ENCODE peak calls at places on chromosomes 1 and 21, in four cellular contexts. One of them, this sample, is unnamed.

GRCh38 chr1:31655104-31655503 is 10.4 kb upstream of the PEF1 start:
- DNase-seq in left lung: no peak
- DNase-seq in heart left ventricle: peak; percentile 49
- DNase-seq in BE2C: no peak
- DNase-seq in this sample: no peak

GRCh38 chr1:7198664-7199063 is 413.4 kb downstream of the CAMTA1 start:
- DNase-seq in heart left ventricle: no peak
- DNase-seq in BE2C: no peak
- DNase-seq in left lung: no peak
- DNase-seq in this sample: no peak

GRCh38 chr1:208045410-208046252 is 134.7 kb upstream of the CD34 start:
- DNase-seq in left lung: no peak
- DNase-seq in heart left ventricle: no peak
- DNase-seq in BE2C: no peak
- DNase-seq in this sample: no peak

GRCh38 chr1:47230692-47231313 is 1.2 kb downstream of the TAL1 start:
- DNase-seq in heart left ventricle: peak; percentile 63
- DNase-seq in left lung: no peak
- DNase-seq in BE2C: no peak
- DNase-seq in this sample: no peak

GRCh38 chr1:207040181-207040533 is 7.6 kb upstream of the C1orf116 start:
- DNase-seq in BE2C: no peak
- DNase-seq in left lung: no peak
- DNase-seq in heart left ventricle: no peak
- DNase-seq in this sample: no peak

GRCh38 chr1:179883739-179884138 is 1.7 kb downstream of the TOR1AIP1 start:
- DNase-seq in heart left ventricle: no peak
- DNase-seq in left lung: no peak
- DNase-seq in BE2C: no peak
- DNase-seq in this sample: no peak

GRCh38 chr1:68359045-68359444 is 90.7 kb downstream of the RPE65 start:
- DNase-seq in BE2C: no peak
- DNase-seq in left lung: no peak
- DNase-seq in heart left ventricle: no peak
- DNase-seq in this sample: no peak

GRCh38 chr1:9770276-9770675 is 53.5 kb downstream of the CLSTN1 start:
- DNase-seq in left lung: no peak
- DNase-seq in BE2C: no peak
- DNase-seq in heart left ventricle: no peak
- DNase-seq in this sample: no peak

GRCh38 chr1:221839794-221840395 is 98.0 kb upstream of the DUSP10 start:
- DNase-seq in BE2C: peak; percentile 74
- DNase-seq in heart left ventricle: no peak
- DNase-seq in left lung: peak; percentile 44
- DNase-seq in this sample: no peak

GRCh38 chr1:153658400-153659174 is at the start of gene SNAPIN:
- DNase-seq in BE2C: peak; percentile 94
- DNase-seq in heart left ventricle: peak; percentile 95
- DNase-seq in left lung: peak; percentile 91
- DNase-seq in this sample: peak; percentile 95

GRCh38 chr21:26846036-26846931 is 1.1 kb upstream of the ADAMTS1 start:
- DNase-seq in heart left ventricle: peak; percentile 92
- DNase-seq in left lung: peak; percentile 79
- DNase-seq in BE2C: peak; percentile 76
- DNase-seq in this sample: peak; percentile 78

GRCh38 chr1:108598340-108598739 is 38.4 kb downstream of the EEIG2 start:
- DNase-seq in left lung: no peak
- DNase-seq in heart left ventricle: no peak
- DNase-seq in BE2C: no peak
- DNase-seq in this sample: no peak

GRCh38 chr1:228986093-228986904 is 251.0 kb downstream of the RHOU start:
- DNase-seq in heart left ventricle: peak; percentile 68
- DNase-seq in BE2C: peak; percentile 50
- DNase-seq in left lung: no peak
- DNase-seq in this sample: no peak

GRCh38 chr1:208499021-208499420 is 254.8 kb upstream of the PLXNA2 start:
- DNase-seq in heart left ventricle: no peak
- DNase-seq in left lung: no peak
- DNase-seq in BE2C: no peak
- DNase-seq in this sample: no peak

GRCh38 chr1:56508523-56508983 is 70.8 kb downstream of the PLPP3 start:
- DNase-seq in BE2C: peak; percentile 3
- DNase-seq in left lung: peak; percentile 82
- DNase-seq in heart left ventricle: peak; percentile 74
- DNase-seq in this sample: peak; percentile 54

GRCh38 chr21:31546402-31547155 is 112.9 kb upstream of the SOD1 start:
- DNase-seq in heart left ventricle: no peak
- DNase-seq in BE2C: no peak
- DNase-seq in left lung: no peak
- DNase-seq in this sample: no peak

GRCh38 chr1:47830856-47831255 is 166.3 kb downstream of the TRABD2B start:
- DNase-seq in left lung: no peak
- DNase-seq in BE2C: no peak
- DNase-seq in heart left ventricle: no peak
- DNase-seq in this sample: no peak

GRCh38 chr21:45421846-45422775 is 17.1 kb downstream of the COL18A1 start:
- DNase-seq in heart left ventricle: peak; percentile 57
- DNase-seq in BE2C: no peak
- DNase-seq in left lung: no peak
- DNase-seq in this sample: peak; percentile 42

GRCh38 chr1:206005761-206006160 is 2.6 kb upstream of the RAB7B start:
- DNase-seq in heart left ventricle: no peak
- DNase-seq in left lung: peak; percentile 72
- DNase-seq in BE2C: no peak
- DNase-seq in this sample: no peak

GRCh38 chr1:111507411-111508201 is 4.2 kb upstream of the ADORA3 start:
- DNase-seq in BE2C: peak; percentile 69
- DNase-seq in left lung: peak; percentile 87
- DNase-seq in heart left ventricle: peak; percentile 89
- DNase-seq in this sample: peak; percentile 89

GRCh38 chr1:115669002-115669673 is 27.4 kb downstream of the VANGL1 start:
- DNase-seq in heart left ventricle: no peak
- DNase-seq in BE2C: no peak
- DNase-seq in left lung: no peak
- DNase-seq in this sample: no peak

GRCh38 chr1:203331224-203331623 is 19.7 kb downstream of the FMOD start:
- DNase-seq in left lung: peak; percentile 1
- DNase-seq in BE2C: no peak
- DNase-seq in heart left ventricle: no peak
- DNase-seq in this sample: no peak

GRCh38 chr1:25936940-25937339 is 30.7 kb upstream of the STMN1 start:
- DNase-seq in BE2C: no peak
- DNase-seq in heart left ventricle: no peak
- DNase-seq in left lung: no peak
- DNase-seq in this sample: no peak

GRCh38 chr1:183205196-183205781 is 19.2 kb downstream of the LAMC2 start:
- DNase-seq in left lung: no peak
- DNase-seq in heart left ventricle: no peak
- DNase-seq in BE2C: no peak
- DNase-seq in this sample: no peak

GRCh38 chr21:43785134-43785533 is 4.2 kb upstream of the RRP1 start:
- DNase-seq in BE2C: no peak
- DNase-seq in heart left ventricle: no peak
- DNase-seq in left lung: no peak
- DNase-seq in this sample: no peak

DNA sequence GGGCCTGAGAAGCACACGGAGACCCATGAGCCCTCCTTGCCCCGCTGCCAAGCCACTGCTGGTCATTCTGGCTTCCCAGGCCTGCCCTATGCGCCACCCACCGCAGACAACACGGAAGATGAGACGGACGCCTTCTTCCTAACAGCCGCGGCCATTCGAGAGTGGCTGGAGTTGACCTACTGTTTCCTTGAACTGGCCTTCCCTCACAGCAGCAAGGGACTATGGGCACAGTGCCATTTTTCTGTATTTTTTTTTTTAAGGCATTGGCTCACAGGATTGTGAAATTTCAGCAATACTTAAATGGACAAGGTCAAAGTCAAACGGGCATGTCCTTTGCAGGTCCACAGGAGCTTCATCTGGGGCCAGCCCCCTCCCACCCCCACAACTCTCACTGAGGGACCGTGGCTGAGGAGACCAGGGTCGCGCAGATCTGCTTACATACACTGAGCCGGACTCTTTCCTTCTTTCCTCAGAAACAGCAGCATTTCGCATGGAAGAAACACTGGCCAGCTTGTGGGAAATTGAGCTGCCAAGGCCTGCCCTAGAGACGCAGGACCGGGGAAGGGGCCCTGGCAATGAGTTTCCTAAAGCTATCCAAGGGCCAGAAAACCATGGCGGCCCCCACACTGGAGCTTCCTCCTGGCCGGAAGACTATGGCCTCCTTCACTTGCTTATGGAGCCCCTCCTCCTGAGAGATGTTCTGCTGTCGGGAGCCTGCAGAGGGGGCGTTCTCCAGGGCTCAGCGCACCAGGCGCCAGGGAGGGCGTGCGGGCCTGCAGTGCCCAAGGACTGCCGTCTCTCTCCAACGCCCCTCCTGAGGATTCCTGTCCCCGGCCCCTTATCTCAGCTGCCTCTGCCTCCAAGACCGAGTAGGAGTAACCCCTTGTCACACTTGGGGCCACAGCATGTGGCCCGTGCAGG is 98.9 kb downstream of the PGBD5 start:
- DNase-seq in heart left ventricle: no peak
- DNase-seq in left lung: no peak
- DNase-seq in BE2C: no peak
- DNase-seq in this sample: no peak
- H3K4me3 ChIP-seq in heart left ventricle: no peak overlapping the region
- H3K4me3 ChIP-seq in left lung: no peak overlapping the region
- H3K4me3 ChIP-seq in BE2C: no peak overlapping the region
- H3K4me3 ChIP-seq in this sample: no peak overlapping the region

GRCh38 chr1:27006683-27007082 is 6.0 kb downstream of the TENT5B start:
- DNase-seq in BE2C: no peak
- DNase-seq in left lung: no peak
- DNase-seq in heart left ventricle: peak; percentile 16
- DNase-seq in this sample: peak; percentile 68
- H3K4me1 ChIP-seq in BE2C: no peaks in the 10 kb centered on the region
- H3K4me1 ChIP-seq in left lung: peaks cover 28% of the 10 kb centered on the region
- H3K4me1 ChIP-seq in heart left ventricle: peaks cover 61% of the 10 kb centered on the region
- H3K4me1 ChIP-seq in this sample: peaks cover 68% of the 10 kb centered on the region

DNA sequence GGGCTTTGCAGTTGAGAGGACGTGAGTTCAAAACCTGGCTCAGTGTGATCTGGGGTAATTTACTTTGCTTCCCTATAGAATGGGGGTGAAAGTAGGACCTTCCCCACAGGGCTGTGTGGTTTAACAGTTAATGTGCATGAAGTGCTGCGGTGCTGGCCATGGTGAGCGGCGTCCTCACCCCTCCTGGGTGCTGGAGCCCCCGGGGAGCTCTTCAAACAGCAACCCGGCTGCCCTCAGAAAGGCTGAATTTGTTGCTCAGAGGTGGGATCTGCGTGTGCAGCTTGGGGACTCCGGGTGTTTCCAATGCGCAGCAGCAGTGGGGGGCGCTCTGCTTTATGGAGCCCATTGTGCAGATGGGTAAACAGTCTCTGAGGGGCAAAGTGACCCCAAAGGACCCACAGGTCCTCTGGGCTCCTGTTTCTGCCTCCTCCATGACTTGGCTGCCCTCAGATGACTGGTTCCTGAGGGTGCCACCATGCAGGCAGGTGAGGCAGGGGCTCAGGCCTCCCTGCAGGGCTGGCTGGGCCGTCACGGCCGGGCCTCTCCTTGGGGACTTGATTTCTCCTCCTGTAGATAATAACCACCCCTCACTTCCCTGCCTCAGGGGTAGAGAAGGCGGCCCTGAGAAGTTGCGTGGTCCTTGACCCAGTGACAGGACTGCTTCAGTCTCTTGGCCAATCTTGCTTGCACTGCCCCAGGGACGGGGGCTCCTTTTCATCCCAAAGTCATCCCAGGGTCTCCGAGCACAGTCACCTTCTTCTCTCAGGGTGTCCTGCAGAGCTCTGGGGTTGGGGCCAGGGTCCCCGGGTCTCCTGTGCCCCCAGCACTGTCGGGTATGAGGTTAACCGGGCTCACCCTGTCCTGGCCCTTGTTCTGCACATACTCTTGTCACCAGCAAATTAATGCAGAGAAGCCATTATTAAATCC is 40.3 kb downstream of the DMRTB1 start:
- DNase-seq in left lung: no peak
- DNase-seq in BE2C: no peak
- DNase-seq in heart left ventricle: no peak
- DNase-seq in this sample: no peak
- H3K4me3 ChIP-seq in left lung: no peak overlapping the region
- H3K4me3 ChIP-seq in BE2C: no peak overlapping the region
- H3K4me3 ChIP-seq in heart left ventricle: no peak overlapping the region
- H3K4me3 ChIP-seq in this sample: no peak overlapping the region

DNA sequence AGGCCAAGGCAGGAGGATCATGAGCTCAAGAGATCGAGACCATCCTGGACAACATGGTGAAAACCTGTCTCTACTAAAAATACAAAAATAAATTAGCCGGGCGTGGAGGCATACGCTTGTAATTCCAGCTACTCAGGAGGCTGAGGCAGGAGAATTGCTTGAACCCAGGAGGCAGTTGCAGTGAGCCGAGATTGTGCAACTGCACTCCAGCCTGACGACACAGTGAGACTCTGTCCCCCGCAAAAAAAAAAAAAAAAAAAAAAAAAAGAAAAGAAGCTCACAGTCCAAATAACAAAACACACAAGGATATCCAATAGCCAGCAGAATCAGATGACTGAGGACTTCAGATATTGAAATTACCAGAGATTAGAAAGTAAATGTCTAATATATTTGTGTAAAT is 11.8 kb downstream of the AHCTF1 start:
- DNase-seq in heart left ventricle: no peak
- DNase-seq in BE2C: no peak
- DNase-seq in left lung: no peak
- DNase-seq in this sample: no peak
- H3K4me1 ChIP-seq in heart left ventricle: peaks cover 41% of the 10 kb centered on the region
- H3K4me1 ChIP-seq in BE2C: no peaks in the 10 kb centered on the region
- H3K4me1 ChIP-seq in left lung: peaks cover 33% of the 10 kb centered on the region
- H3K4me1 ChIP-seq in this sample: no peaks in the 10 kb centered on the region

GRCh38 chr1:239912471-239912870 is 179.2 kb upstream of the FMN2 start:
- DNase-seq in left lung: no peak
- DNase-seq in BE2C: no peak
- DNase-seq in heart left ventricle: no peak
- DNase-seq in this sample: no peak
- H3K4me3 ChIP-seq in left lung: no peak overlapping the region
- H3K4me3 ChIP-seq in BE2C: no peak overlapping the region
- H3K4me3 ChIP-seq in heart left ventricle: no peak overlapping the region
- H3K4me3 ChIP-seq in this sample: no peak overlapping the region

GRCh38 chr1:169126335-169126734 is 19.8 kb downstream of the ATP1B1 start:
- DNase-seq in heart left ventricle: no peak
- DNase-seq in BE2C: no peak
- DNase-seq in left lung: no peak
- DNase-seq in this sample: no peak
- H3K4me1 ChIP-seq in heart left ventricle: peaks cover 52% of the 10 kb centered on the region
- H3K4me1 ChIP-seq in BE2C: no peaks in the 10 kb centered on the region
- H3K4me1 ChIP-seq in left lung: no peaks in the 10 kb centered on the region
- H3K4me1 ChIP-seq in this sample: peaks cover 9% of the 10 kb centered on the region